ENCODE peak calls at places on chromosomes 4 and X, in six cellular contexts. One of them, this sample, is unnamed.
A peak's percentile ranks its signal among the peaks of the same experiment; 100 is the strongest.

GRCh38 chrX:48989483-48989882 is 12.6 kb downstream of the GRIPAP1 start:
- DNase-seq in NCI-H2029: no peak
- DNase-seq in NAMALWA: no peak
- DNase-seq in H54: no peak
- DNase-seq in GM23338: no peak
- DNase-seq in choroid plexus epithelial cell: no peak
- DNase-seq in this sample: no peak

GRCh38 chr4:5824635-5825034 is 68.3 kb downstream of the CRMP1 start:
- DNase-seq in NCI-H2029: no peak
- DNase-seq in NAMALWA: peak; percentile 32
- DNase-seq in H54: peak; percentile 54
- DNase-seq in GM23338: peak; percentile 64
- DNase-seq in choroid plexus epithelial cell: peak; percentile 71
- DNase-seq in this sample: no peak

GRCh38 chr4:154911097-154911496 is 130.0 kb downstream of the RBM46 start:
- DNase-seq in NCI-H2029: no peak
- DNase-seq in NAMALWA: no peak
- DNase-seq in H54: no peak
- DNase-seq in GM23338: peak; percentile 65
- DNase-seq in choroid plexus epithelial cell: peak; percentile 11
- DNase-seq in this sample: no peak

GRCh38 chr4:2558301-2558700 is 21.9 kb downstream of the FAM193A start:
- DNase-seq in NCI-H2029: no peak
- DNase-seq in NAMALWA: no peak
- DNase-seq in H54: no peak
- DNase-seq in GM23338: no peak
- DNase-seq in choroid plexus epithelial cell: no peak
- DNase-seq in this sample: no peak

GRCh38 chrX:131067846-131068745 is 9.9 kb downstream of the ARHGAP36 start:
- DNase-seq in NCI-H2029: no peak
- DNase-seq in NAMALWA: no peak
- DNase-seq in H54: no peak
- DNase-seq in GM23338: peak; percentile 53
- DNase-seq in choroid plexus epithelial cell: no peak
- DNase-seq in this sample: no peak

GRCh38 chrX:39736219-39737211 is 361.2 kb downstream of the BCOR start:
- DNase-seq in NCI-H2029: peak; percentile 56
- DNase-seq in NAMALWA: no peak
- DNase-seq in H54: peak; percentile 29
- DNase-seq in GM23338: no peak
- DNase-seq in choroid plexus epithelial cell: peak; percentile 54
- DNase-seq in this sample: no peak

GRCh38 chr4:152784490-152785195 is 4.9 kb downstream of the ARFIP1 start:
- DNase-seq in NCI-H2029: no peak
- DNase-seq in NAMALWA: peak; percentile 50
- DNase-seq in H54: no peak
- DNase-seq in GM23338: peak; percentile 72
- DNase-seq in choroid plexus epithelial cell: peak; percentile 59
- DNase-seq in this sample: no peak

GRCh38 chrX:45164021-45164621 is 36.6 kb downstream of the DIPK2B start:
- DNase-seq in NCI-H2029: no peak
- DNase-seq in NAMALWA: no peak
- DNase-seq in H54: no peak
- DNase-seq in GM23338: no peak
- DNase-seq in choroid plexus epithelial cell: peak; percentile 11
- DNase-seq in this sample: no peak

GRCh38 chr4:56469489-56470210 is 2.2 kb downstream of the SRP72 start:
- DNase-seq in NCI-H2029: no peak
- DNase-seq in NAMALWA: no peak
- DNase-seq in H54: no peak
- DNase-seq in GM23338: no peak
- DNase-seq in choroid plexus epithelial cell: no peak
- DNase-seq in this sample: peak; percentile 15

GRCh38 chrX:2503591-2504500 is 3.1 kb upstream of the DHRSX start:
- DNase-seq in NCI-H2029: no peak
- DNase-seq in NAMALWA: no peak
- DNase-seq in H54: no peak
- DNase-seq in GM23338: no peak
- DNase-seq in choroid plexus epithelial cell: no peak
- DNase-seq in this sample: no peak

GRCh38 chr4:139108567-139109128 is 68.4 kb downstream of the ELF2 start:
- DNase-seq in NCI-H2029: no peak
- DNase-seq in NAMALWA: no peak
- DNase-seq in H54: no peak
- DNase-seq in GM23338: no peak
- DNase-seq in choroid plexus epithelial cell: no peak
- DNase-seq in this sample: no peak

This sample was measured in germinal center.